ENCODE peak calls at places on chromosomes 11 and 22, in eight cellular contexts. W, H, B, J, R, C, L and S are unnamed samples.

GRCh38 chr22:42947211-42947990 is 67.5 kb downstream of the PACSIN2 start:
- DNase-seq in L (no peak), B (no peak), C (no peak), H (no peak), J (no peak), W (no peak), R (no peak), S (no peak)

GRCh38 chr11:123584737-123585136 is 69.7 kb downstream of the SCN3B start:
- DNase-seq in C (no peak), L (no peak), R (no peak), J (no peak), W (no peak), B (no peak), H (no peak), S (no peak)

GRCh38 chr11:119683783-119684182 is 45.2 kb downstream of the NECTIN1 start:
- DNase-seq in J (no peak), L (no peak), B (no peak), C (no peak), W (no peak), R (no peak), H (no peak), S (no peak)

GRCh38 chr11:48107188-48107704 is 109.4 kb upstream of the OR4B1 start:
- DNase-seq in L (no peak), J (peak), C (no peak), R (peak), H (no peak), B (no peak), W (peak), S (no peak)

GRCh38 chr11:121887564-121887963 is 228.5 kb downstream of the BLID start:
- DNase-seq in C (no peak), B (no peak), W (no peak), L (no peak), R (no peak), J (no peak), H (no peak), S (no peak)

GRCh38 chr11:74418509-74418895 is 20.3 kb upstream of the PGM2L1 start:
- DNase-seq in H (no peak), C (no peak), B (peak), R (no peak), J (no peak), L (no peak), W (peak), S (peak)

GRCh38 chr11:102287963-102288744 is 29.1 kb upstream of the BIRC3 start:
- DNase-seq in H (no peak), R (no peak), W (peak), J (no peak), C (no peak), B (peak), L (peak), S (peak)

GRCh38 chr11:128022007-128022368 is 565.4 kb downstream of the ETS1 start:
- DNase-seq in W (peak), H (no peak), L (no peak), C (no peak), R (no peak), J (no peak), B (no peak), S (peak)

GRCh38 chr11:72189448-72190250 is 2.3 kb upstream of the FOLR1 start:
- DNase-seq in J (no peak), H (no peak), L (no peak), R (peak), C (no peak), B (no peak), W (peak), S (no peak)

GRCh38 chr11:117228091-117228490 is 3.8 kb downstream of the PCSK7 start:
- DNase-seq in R (peak), W (no peak), H (no peak), B (no peak), J (no peak), C (no peak), L (no peak), S (no peak)

GRCh38 chr11:101096036-101096704 is 33.4 kb downstream of the PGR start:
- DNase-seq in B (peak), H (no peak), W (peak), L (no peak), R (no peak), C (peak), J (no peak), S (peak)

GRCh38 chr11:61513143-61513740 is 4.7 kb downstream of the LRRC10B start:
- DNase-seq in R (no peak), W (no peak), L (no peak), C (no peak), H (no peak), B (no peak), J (no peak), S (no peak)
- H3K4me3 ChIP-seq in R (no peak), W (no peak), L (no peak), C (no peak), H (no peak), B (no peak), J (no peak), S (no peak)

GRCh38 chr22:43956805-43957463 is 1.7 kb downstream of the SAMM50 start:
- DNase-seq in H (no peak), C (no peak), L (no peak), W (peak), R (no peak), J (no peak), B (no peak), S (no peak)
- H3K4me3 ChIP-seq in H (no peak), C (peak), L (no peak), W (peak), R (peak), J (peak), B (peak), S (no peak)

GRCh38 chr11:44950625-44951472 is at the start of gene TP53I11:
- DNase-seq in J (peak), L (peak), H (peak), W (peak), R (no peak), B (peak), C (peak), S (no peak)
- H3K4me3 ChIP-seq in J (peak), L (peak), H (peak), W (peak), R (peak), B (peak), C (peak), S (peak)

GRCh38 chr11:65540290-65541092 is 15.6 kb downstream of the SCYL1 start:
- DNase-seq in H (peak), C (peak), B (peak), W (peak), L (peak), R (peak), J (peak), S (peak)

GRCh38 chr11:65542738-65543390 is 15.3 kb downstream of the LTBP3 start:
- DNase-seq in B (no peak), W (no peak), H (peak), R (no peak), L (no peak), J (no peak), C (no peak), S (no peak)

GRCh38 chr11:65539401-65540289 is 14.8 kb downstream of the SCYL1 start:
- DNase-seq in H (peak), W (no peak), J (no peak), R (peak), B (no peak), C (no peak), L (no peak), S (no peak)

GRCh38 chr11:65538915-65539374 is 14.1 kb downstream of the SCYL1 start:
- DNase-seq in L (no peak), J (peak), R (peak), C (no peak), B (no peak), W (no peak), H (no peak), S (no peak)

GRCh38 chr11:65541093-65542010 is 16.5 kb downstream of the SCYL1 start:
- DNase-seq in H (no peak), J (no peak), R (peak), L (no peak), W (no peak), C (no peak), B (no peak), S (no peak)
- H3K4me3 ChIP-seq in H (peak), J (peak), R (peak), L (peak), W (peak), C (peak), B (peak), S (peak)

GRCh38 chr11:94820480-94820879 is 52.3 kb downstream of the AMOTL1 start:
- DNase-seq in R (no peak), J (no peak), B (no peak), W (no peak), C (no peak), H (no peak), L (no peak), S (no peak)

GRCh38 chr11:94813436-94813720 is 45.2 kb downstream of the AMOTL1 start:
- DNase-seq in C (no peak), J (no peak), W (no peak), H (no peak), R (no peak), L (no peak), B (no peak), S (no peak)

GRCh38 chr11:94821439-94821838 is 53.3 kb downstream of the AMOTL1 start:
- DNase-seq in B (no peak), J (no peak), L (no peak), W (no peak), H (no peak), R (no peak), C (no peak), S (no peak)

GRCh38 chr11:94814238-94814976 is 46.3 kb downstream of the AMOTL1 start:
- DNase-seq in W (no peak), B (peak), J (no peak), C (no peak), H (no peak), L (no peak), R (no peak), S (no peak)

GRCh38 chr11:94815705-94816344 is 47.7 kb downstream of the AMOTL1 start:
- DNase-seq in L (no peak), C (no peak), B (peak), J (no peak), R (no peak), W (no peak), H (no peak), S (peak)
- H3K4me3 ChIP-seq in L (no peak), C (no peak), B (no peak), J (no peak), R (no peak), W (no peak), H (no peak), S (no peak)

DNA sequence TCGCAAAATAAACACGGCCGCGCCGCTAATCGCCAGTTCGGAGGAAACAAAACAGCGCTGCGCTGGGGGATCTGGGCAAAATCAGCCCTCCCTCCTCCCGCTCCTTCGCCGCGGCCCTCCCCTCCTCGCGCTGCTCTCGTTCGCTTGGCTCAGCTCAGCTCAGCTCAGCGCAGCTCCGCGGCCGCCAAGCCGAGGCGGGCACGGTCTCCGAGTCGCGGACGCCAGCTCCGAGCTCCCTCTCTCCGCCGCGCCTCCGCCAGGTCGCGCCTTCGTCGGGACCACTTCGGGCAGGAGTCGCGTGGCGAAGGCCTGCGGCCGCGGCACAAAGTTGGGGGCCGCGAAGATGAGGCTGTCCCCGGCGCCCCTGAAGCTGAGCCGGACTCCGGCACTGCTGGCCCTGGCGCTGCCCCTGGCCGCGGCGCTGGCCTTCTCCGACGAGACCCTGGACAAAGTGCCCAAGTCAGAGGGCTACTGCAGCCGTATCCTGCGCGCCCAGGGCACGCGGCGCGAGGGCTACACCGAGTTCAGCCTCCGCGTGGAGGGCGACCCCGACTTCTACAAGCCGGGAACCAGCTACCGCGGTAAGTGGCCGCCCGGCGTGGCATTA is at the start of gene SPON1:
- DNase-seq in C (peak), J (peak), W (peak), L (peak), H (peak), B (peak), R (no peak), S (peak)
- H3K4me3 ChIP-seq in C (peak), J (peak), W (peak), L (peak), H (peak), B (peak), R (peak), S (no peak)

GRCh38 chr22:16603448-16603768 is 10.8 kb upstream of the CCT8L2 start:
- DNase-seq in L (no peak), R (no peak), H (no peak), C (no peak), B (no peak), W (no peak), J (no peak), S (no peak)

GRCh38 chr22:16609548-16610261 is 17.1 kb upstream of the CCT8L2 start:
- DNase-seq in R (no peak), J (no peak), B (no peak), W (no peak), C (no peak), L (no peak), H (no peak), S (no peak)

DNA sequence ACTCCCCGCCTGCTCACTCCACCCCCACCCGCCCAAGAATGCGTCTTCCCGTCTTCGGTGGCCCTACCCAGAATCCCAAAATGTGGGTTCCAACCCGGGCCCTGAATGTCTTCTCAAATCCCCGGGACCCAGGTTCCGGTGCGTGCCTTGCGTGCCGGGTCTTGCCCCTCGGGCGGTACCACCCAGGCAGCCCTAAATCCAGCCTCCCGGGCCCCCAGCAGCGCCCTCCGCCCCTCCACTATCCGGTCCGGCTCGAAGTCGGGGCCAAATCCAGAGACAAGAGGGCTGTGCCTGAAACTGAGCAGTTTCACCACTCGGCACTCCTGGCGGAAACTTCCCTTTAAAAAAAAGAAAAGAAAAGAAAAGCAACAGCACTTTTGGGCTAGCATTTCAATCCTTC is 16.3 kb upstream of the CCT8L2 start:
- DNase-seq in J (no peak), C (no peak), R (no peak), H (no peak), L (no peak), W (peak), B (no peak), S (no peak)
- H3K4me3 ChIP-seq in J (no peak), C (peak), R (peak), H (no peak), L (no peak), W (peak), B (no peak), S (no peak)

GRCh38 chr11:66858186-66858938 is 1.5 kb downstream of the LRFN4 start:
- DNase-seq in J (peak), W (no peak), H (no peak), L (no peak), B (no peak), C (no peak), R (no peak), S (no peak)
- H3K4me3 ChIP-seq in J (no peak), W (no peak), H (no peak), L (no peak), B (no peak), C (no peak), R (no peak), S (no peak)